ENCODE peak calls at places on chromosomes 13 and 19, in five cellular contexts. Q is A549, G is K562, X is GM12878, T is endothelial cell of umbilical vein. S is an unnamed sample.

GRCh38 chr13:97911311-97912138 is 42.0 kb upstream of the IPO5 start:
- DNase-seq in X (no peak), Q (peak), G (peak), T (peak), S (peak)

GRCh38 chr19:35328851-35329285 is at the start of gene CD22:
- DNase-seq in T (no peak), X (peak), Q (no peak), G (no peak), S (peak)

GRCh38 chr19:30227661-30228112 is 144.5 kb upstream of the ZNF536 start:
- DNase-seq in T (peak), X (no peak), G (peak), Q (peak), S (peak)

GRCh38 chr13:29484236-29484635 is 111.3 kb downstream of the SLC7A1 start:
- DNase-seq in Q (no peak), T (no peak), X (no peak), G (no peak), S (peak)

GRCh38 chr13:74187564-74187963 is 53.4 kb upstream of the KLF12 start:
- DNase-seq in X (no peak), T (peak), Q (peak), G (no peak), S (no peak)

GRCh38 chr13:82165396-82166174 is 1716.7 kb downstream of the SLITRK1 start:
- DNase-seq in T (no peak), Q (no peak), G (no peak), X (no peak), S (no peak)

GRCh38 chr13:79995334-79995733 is 345.6 kb downstream of the SPRY2 start:
- DNase-seq in X (no peak), G (no peak), T (peak), Q (no peak), S (no peak)

GRCh38 chr13:79317856-79318255 is 88.2 kb downstream of the RBM26 start:
- DNase-seq in G (no peak), X (no peak), T (no peak), Q (no peak), S (no peak)

GRCh38 chr13:25181597-25181996 is 9.5 kb upstream of the AMER2 start:
- DNase-seq in G (no peak), X (no peak), T (no peak), Q (no peak), S (no peak)

GRCh38 chr13:44874886-44875630 is 114.2 kb downstream of the NUFIP1 start:
- DNase-seq in Q (no peak), G (no peak), X (no peak), T (no peak), S (no peak)

GRCh38 chr13:34419025-34419424 is 523.0 kb upstream of the NBEA start:
- DNase-seq in G (no peak), X (no peak), T (no peak), Q (no peak), S (no peak)

GRCh38 chr19:28332351-28332750 is 880.6 kb downstream of the UQCRFS1 start:
- DNase-seq in G (no peak), X (no peak), T (no peak), Q (no peak), S (no peak)

GRCh38 chr19:48672994-48673393 is at the start of gene NTN5:
- DNase-seq in X (no peak), G (no peak), Q (no peak), T (no peak), S (no peak)

GRCh38 chr13:84118845-84119409 is 236.7 kb upstream of the SLITRK1 start:
- DNase-seq in T (no peak), G (no peak), Q (no peak), X (no peak), S (no peak)

GRCh38 chr13:68509734-68510621 is 1279.8 kb upstream of the PCDH9 start:
- DNase-seq in Q (no peak), G (no peak), X (no peak), T (no peak), S (no peak)

GRCh38 chr13:113947321-113948033 is 26.4 kb downstream of the C13orf46 start:
- DNase-seq in T (peak), Q (no peak), X (no peak), G (peak), S (no peak)

GRCh38 chr19:38277969-38278680 is 13.8 kb downstream of the SPINT2 start:
- DNase-seq in X (no peak), Q (no peak), T (peak), G (no peak), S (no peak)

GRCh38 chr19:4067396-4068057 is 828 bp upstream of the ZBTB7A start:
- DNase-seq in G (peak), T (peak), X (no peak), Q (no peak), S (peak)

GRCh38 chr13:106276876-106277275 is 258.6 kb downstream of the EFNB2 start:
- DNase-seq in G (no peak), T (no peak), X (no peak), Q (no peak), S (no peak)

GRCh38 chr19:50461066-50461875 is 15.0 kb upstream of the EMC10 start:
- DNase-seq in T (peak), G (peak), X (peak), Q (peak), S (peak)

GRCh38 chr19:21434967-21435544 is 38.1 kb downstream of the ZNF493 start:
- DNase-seq in T (no peak), Q (no peak), X (no peak), G (no peak), S (no peak)

GRCh38 chr13:18965347-18965855 is 216.2 kb downstream of the TUBA3C start:
- DNase-seq in X (no peak), T (no peak), G (no peak), Q (no peak), S (no peak)

GRCh38 chr19:39345956-39346355 is 3.7 kb downstream of the SAMD4B start:
- DNase-seq in G (no peak), Q (no peak), X (no peak), T (no peak), S (no peak)

GRCh38 chr19:56664511-56664910 is 7.0 kb downstream of the ZNF835 start:
- DNase-seq in T (no peak), G (no peak), X (no peak), Q (no peak), S (no peak)

GRCh38 chr19:45130888-45131615 is 29.7 kb downstream of the NKPD1 start:
- DNase-seq in T (peak), G (no peak), X (no peak), Q (peak), S (no peak)

GRCh38 chr19:18289471-18290066 is 8.1 kb upstream of the JUND start:
- DNase-seq in X (no peak), Q (no peak), T (no peak), G (no peak), S (no peak)

GRCh38 chr13:36918246-36919060 is 1.6 kb downstream of the SMAD9 start:
- DNase-seq in X (no peak), Q (no peak), T (peak), G (no peak), S (no peak)

GRCh38 chr19:54168174-54168917 is 4.6 kb downstream of the TMC4 start:
- DNase-seq in X (no peak), G (peak), T (peak), Q (peak), S (peak)

GRCh38 chr19:53772943-53773342 is 51.2 kb downstream of the NLRP12 start:
- DNase-seq in X (no peak), G (peak), T (peak), Q (peak), S (peak)

GRCh38 chr19:50377051-50377441 is 789 bp downstream of the NR1H2 start:
- DNase-seq in Q (peak), X (no peak), G (peak), T (peak), S (no peak)

GRCh38 chr19:23817519-23817918 is 58.8 kb upstream of the ZNF681 start:
- DNase-seq in T (no peak), G (peak), Q (no peak), X (no peak), S (peak)

GRCh38 chr13:46896346-46897138 is at the start of gene HTR2A:
- DNase-seq in T (no peak), Q (no peak), X (no peak), G (no peak), S (peak)

GRCh38 chr13:113651511-113652403 is 6.2 kb downstream of the ATP4B start:
- DNase-seq in G (no peak), Q (no peak), T (no peak), X (no peak), S (no peak)

GRCh38 chr19:21101511-21102242 is 19.7 kb downstream of the ZNF714 start:
- DNase-seq in Q (no peak), G (no peak), T (peak), X (no peak), S (no peak)

GRCh38 chr19:15467734-15468214 is 3.4 kb upstream of the RASAL3 start:
- DNase-seq in T (no peak), G (no peak), X (no peak), Q (no peak), S (no peak)

GRCh38 chr19:18895038-18895827 is 725 bp downstream of the CERS1 start:
- DNase-seq in G (peak), T (peak), Q (peak), X (no peak), S (peak)

GRCh38 chr19:37987356-37988332 is 80.6 kb downstream of the SIPA1L3 start:
- DNase-seq in X (no peak), T (no peak), Q (no peak), G (peak), S (no peak)

GRCh38 chr19:16595097-16595496 is 22.9 kb upstream of the SLC35E1 start:
- DNase-seq in T (no peak), Q (no peak), G (no peak), X (no peak), S (no peak)

GRCh38 chr13:30576528-30576927 is 41.2 kb upstream of the USPL1 start:
- DNase-seq in X (no peak), Q (no peak), G (peak), T (no peak), S (peak)

GRCh38 chr13:86825410-86825809 is 845.8 kb upstream of the SLITRK5 start:
- DNase-seq in T (no peak), X (no peak), G (no peak), Q (no peak), S (no peak)

GRCh38 chr13:86826232-86826631 is 844.9 kb upstream of the SLITRK5 start:
- DNase-seq in Q (no peak), T (no peak), G (no peak), X (no peak), S (no peak)

GRCh38 chr13:86830046-86830445 is 841.1 kb upstream of the SLITRK5 start:
- DNase-seq in T (no peak), X (no peak), Q (no peak), G (no peak), S (no peak)

DNA sequence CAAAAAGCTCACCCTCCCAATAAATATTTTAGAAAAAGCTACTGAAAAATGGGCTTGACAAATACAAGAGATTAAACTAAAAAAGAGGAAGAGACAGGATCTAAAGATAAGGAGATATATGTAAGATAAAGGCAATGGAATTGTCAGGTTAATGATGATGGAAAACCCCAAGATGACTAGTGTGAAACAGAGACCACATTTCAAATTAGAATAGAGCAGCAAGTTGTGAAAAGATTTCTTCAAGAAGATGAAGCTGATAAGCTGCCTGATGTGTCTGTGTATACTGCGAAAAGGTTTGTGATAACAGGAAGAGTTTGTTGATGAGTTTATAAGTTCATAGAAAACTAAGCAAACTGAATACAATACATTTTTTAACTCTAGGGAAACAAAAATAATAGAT is 840.1 kb upstream of the SLITRK5 start:
- DNase-seq in G (no peak), X (no peak), T (no peak), Q (no peak), S (no peak)
- TF ChIP-seq MYC in G (no peak), X (no peak), T (no peak), Q (no peak), S (no peak)

DNA sequence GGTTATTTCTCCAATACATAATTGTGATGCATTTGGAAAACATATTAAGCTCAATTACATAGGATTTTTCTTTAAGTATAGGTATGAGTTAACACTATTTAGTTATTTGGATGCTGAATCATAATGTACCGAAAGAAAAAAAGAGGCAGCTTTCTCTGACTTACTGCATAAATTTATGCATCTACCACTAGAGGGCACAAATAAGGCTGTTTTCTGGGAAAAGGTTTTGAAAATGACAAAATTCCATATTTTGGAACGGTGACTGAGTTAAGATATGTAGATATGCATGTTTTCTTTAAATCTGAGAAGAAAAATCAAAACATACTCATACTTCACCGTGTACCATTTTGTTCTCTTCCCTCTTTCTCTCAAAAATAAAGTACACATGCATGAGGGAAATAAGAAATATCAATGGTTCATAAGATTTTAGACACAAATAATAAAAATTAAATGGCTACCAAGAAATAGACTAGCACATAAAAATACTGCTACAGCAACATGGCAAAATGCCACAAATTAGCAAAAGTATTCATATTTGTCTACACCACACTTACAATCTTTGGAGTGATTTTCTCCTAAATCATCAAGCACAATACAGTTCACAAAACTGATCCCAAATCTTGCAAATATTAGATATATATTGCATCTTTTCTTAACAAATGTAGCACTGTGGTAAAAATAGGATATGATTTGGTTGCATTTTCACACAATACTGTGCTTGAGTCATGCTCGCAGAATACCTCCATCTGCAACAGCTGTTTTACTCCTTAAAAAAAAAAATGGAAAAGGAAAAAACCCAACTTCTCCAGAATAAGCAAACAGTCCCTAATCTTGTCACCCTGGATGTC is 260.0 kb downstream of the FGF14 start:
- DNase-seq in X (no peak), T (peak), G (peak), Q (peak), S (peak)
- TF ChIP-seq CTCF in X (peak), T (peak), G (no peak), Q (peak), S (peak)

DNA sequence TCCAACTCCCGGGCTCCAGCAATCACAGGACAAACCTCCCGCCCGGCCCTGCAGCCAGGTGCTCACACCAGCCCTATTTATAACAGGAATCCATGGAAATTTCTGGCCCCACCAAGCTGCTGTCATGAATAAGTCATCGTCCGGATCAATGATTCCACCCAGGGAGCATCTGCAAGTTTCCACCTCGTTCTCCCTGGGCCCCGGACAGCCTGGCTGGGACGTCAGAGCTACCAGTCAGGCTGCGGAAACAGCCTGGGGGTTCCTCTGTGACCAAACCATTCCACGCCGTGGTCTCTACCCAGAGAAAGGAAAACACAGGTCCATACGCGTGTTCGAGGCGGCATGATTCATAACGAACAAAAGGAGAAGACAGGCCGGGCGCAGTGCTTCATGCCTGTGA is 20.7 kb upstream of the PTBP1 start:
- DNase-seq in G (no peak), Q (no peak), T (no peak), X (no peak), S (no peak)
- TF ChIP-seq MYC in G (no peak), Q (no peak), T (no peak), X (no peak), S (no peak)

GRCh38 chr19:33177417-33177976 is 16.6 kb upstream of the LRP3 start:
- DNase-seq in X (no peak), G (no peak), Q (peak), T (no peak), S (no peak)

GRCh38 chr19:33176670-33177416 is 17.3 kb upstream of the LRP3 start:
- DNase-seq in X (peak), Q (peak), G (peak), T (peak), S (peak)

GRCh38 chr19:33174186-33174585 is 19.9 kb upstream of the LRP3 start:
- DNase-seq in T (no peak), Q (no peak), G (no peak), X (no peak), S (no peak)

GRCh38 chr19:33175156-33175782 is 18.9 kb upstream of the LRP3 start:
- DNase-seq in X (no peak), T (no peak), Q (no peak), G (no peak), S (no peak)

GRCh38 chr19:33175886-33176669 is 18.1 kb upstream of the LRP3 start:
- DNase-seq in Q (peak), G (no peak), X (no peak), T (no peak), S (peak)
- TF ChIP-seq CTCF in Q (no peak), G (no peak), X (no peak), T (no peak), S (peak)

GRCh38 chr13:26541041-26541440 is 16.4 kb upstream of the WASF3 start:
- DNase-seq in X (no peak), Q (no peak), T (no peak), G (no peak), S (no peak)
- TF ChIP-seq MYC in X (no peak), Q (no peak), T (no peak), G (no peak), S (no peak)

GRCh38 chr19:31459430-31459829 is 110.2 kb upstream of the TSHZ3 start:
- DNase-seq in X (no peak), Q (no peak), G (no peak), T (no peak), S (no peak)
- TF ChIP-seq CTCF in X (no peak), Q (no peak), G (peak), T (no peak), S (no peak)

GRCh38 chr19:41860419-41861097 is 503 bp downstream of the RPS19 start:
- DNase-seq in Q (no peak), T (peak), G (no peak), X (no peak), S (no peak)
- TF ChIP-seq MYC in Q (no peak), T (no peak), G (no peak), X (no peak), S (no peak)

GRCh38 chr19:13887039-13887438 is 10.1 kb downstream of the NANOS3 start:
- DNase-seq in X (no peak), T (no peak), Q (no peak), G (peak), S (peak)

GRCh38 chr19:13887529-13887928 is 10.6 kb downstream of the NANOS3 start:
- DNase-seq in G (no peak), Q (no peak), X (no peak), T (no peak), S (peak)

GRCh38 chr19:13885826-13886365 is 9.0 kb downstream of the NANOS3 start:
- DNase-seq in G (no peak), Q (no peak), X (no peak), T (no peak), S (no peak)

GRCh38 chr19:13890136-13890535 is 13.2 kb downstream of the NANOS3 start:
- DNase-seq in G (no peak), X (no peak), T (no peak), Q (no peak), S (no peak)

DNA sequence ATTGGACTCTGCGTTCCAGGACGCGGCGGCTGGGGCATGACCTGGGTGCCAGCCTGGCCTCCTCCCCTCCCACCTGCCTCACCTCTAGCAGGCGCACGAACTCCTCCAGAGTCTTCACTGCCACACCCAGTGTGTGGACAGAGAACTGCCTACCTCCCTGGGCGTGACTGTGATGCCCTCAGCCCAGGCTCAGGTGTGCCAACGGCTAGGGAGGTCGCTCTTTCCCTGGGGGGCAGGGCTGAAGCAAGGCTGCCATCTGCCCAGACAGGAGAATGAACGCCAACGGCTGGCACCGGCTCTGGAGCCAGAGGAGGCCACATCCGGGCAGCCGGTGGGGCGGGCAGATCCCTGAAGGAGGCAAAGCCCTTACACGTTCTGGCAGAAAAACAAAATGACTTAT is 11.3 kb downstream of the NANOS3 start:
- DNase-seq in Q (no peak), X (no peak), G (no peak), T (no peak), S (no peak)
- TF ChIP-seq CTCF in Q (no peak), X (no peak), G (no peak), T (no peak), S (no peak)

GRCh38 chr13:27982361-27982760 is 6.1 kb downstream of the URAD start:
- DNase-seq in G (no peak), Q (no peak), X (no peak), T (no peak), S (no peak)

GRCh38 chr13:27981006-27981708 is 7.3 kb downstream of the URAD start:
- DNase-seq in X (no peak), T (no peak), G (no peak), Q (no peak), S (no peak)

GRCh38 chr13:27979001-27979643 is 9.4 kb downstream of the URAD start:
- DNase-seq in G (no peak), T (no peak), Q (no peak), X (no peak), S (no peak)

GRCh38 chr13:27979765-27980279 is 8.7 kb downstream of the URAD start:
- DNase-seq in X (no peak), G (no peak), T (no peak), Q (no peak), S (no peak)

GRCh38 chr13:27980280-27980998 is 8.1 kb downstream of the URAD start:
- DNase-seq in T (no peak), Q (no peak), X (no peak), G (no peak), S (no peak)
- TF ChIP-seq MYC in T (no peak), Q (no peak), X (no peak), G (no peak), S (no peak)

S was measured in NB4.